ENCODE peak calls at places on chromosomes 2 and 18, in six cellular contexts. R is NCI-H187; G is NCI-H345; W is T-helper 1 cell; D is NCI-H1930; N is stimulated activated CD4-positive, alpha-beta T cell treated with anti-CD3 and anti-CD28 coated beads, Interleukin-2, amount 100 ng/mL, for 48 hours. C is an unnamed sample.

GRCh38 chr2:62576276-62576939 is 70.4 kb upstream of the TMEM17 start:
- DNase-seq in W (no peak), G (no peak), N (no peak), D (no peak), R (no peak), C (no peak)

GRCh38 chr2:137659616-137660015 is 304.7 kb upstream of the HNMT start:
- DNase-seq in N (no peak), W (no peak), R (no peak), D (no peak), G (peak), C (peak)

GRCh38 chr2:167844714-167845530 is 402.5 kb downstream of the STK39 start:
- DNase-seq in D (no peak), W (no peak), G (peak), N (no peak), R (no peak), C (peak)

GRCh38 chr2:200367155-200367554 is 60.7 kb downstream of the SPATS2L start:
- DNase-seq in D (no peak), G (no peak), R (no peak), W (no peak), N (no peak), C (no peak)

GRCh38 chr2:241073166-241074064 is 28.7 kb downstream of the MTERF4 start:
- DNase-seq in D (no peak), G (no peak), W (no peak), N (no peak), R (no peak), C (no peak)

GRCh38 chr2:30421551-30422436 is 25.3 kb upstream of the LCLAT1 start:
- DNase-seq in R (peak), N (no peak), W (no peak), G (peak), D (no peak), C (no peak)

GRCh38 chr2:3211256-3211970 is 166.2 kb downstream of the EIPR1 start:
- DNase-seq in D (no peak), W (no peak), R (no peak), G (no peak), N (no peak), C (no peak)

GRCh38 chr18:43533371-43533770 is 256.1 kb upstream of the SYT4 start:
- DNase-seq in W (no peak), D (no peak), N (no peak), G (no peak), R (no peak), C (no peak)

GRCh38 chr18:77114070-77114563 is 18.5 kb downstream of the MBP start:
- DNase-seq in G (no peak), W (no peak), D (no peak), N (no peak), R (no peak), C (no peak)

GRCh38 chr2:116645155-116645554 is 1169.3 kb upstream of the DDX18 start:
- DNase-seq in W (no peak), D (no peak), N (no peak), G (no peak), R (no peak), C (no peak)

GRCh38 chr18:7064346-7064745 is 53.3 kb downstream of the LAMA1 start:
- DNase-seq in D (no peak), N (no peak), G (no peak), W (no peak), R (no peak), C (no peak)

GRCh38 chr2:118940486-118941120 is 1.4 kb upstream of the MARCO start:
- DNase-seq in G (no peak), W (no peak), R (no peak), D (no peak), N (no peak), C (no peak)

GRCh38 chr2:219142329-219142728 is 18.3 kb downstream of the NHEJ1 start:
- DNase-seq in W (no peak), G (no peak), R (no peak), N (no peak), D (no peak), C (no peak)

GRCh38 chr2:127574656-127575055 is 39.2 kb downstream of the MYO7B start:
- DNase-seq in R (no peak), W (no peak), G (no peak), D (no peak), N (no peak), C (no peak)

GRCh38 chr2:61437170-61437569 is 33.7 kb downstream of the USP34 start:
- DNase-seq in D (no peak), G (no peak), N (no peak), R (no peak), W (no peak), C (no peak)

GRCh38 chr2:71831208-71831577 is 316.5 kb downstream of the CYP26B1 start:
- DNase-seq in R (no peak), D (no peak), W (no peak), G (no peak), N (no peak), C (no peak)

GRCh38 chr18:63564021-63564420 is 21.9 kb downstream of the SERPINB12 start:
- DNase-seq in G (no peak), D (no peak), N (no peak), R (no peak), W (no peak), C (no peak)

GRCh38 chr2:101616411-101616810 is 81.1 kb upstream of the MAP4K4 start:
- DNase-seq in W (no peak), D (no peak), N (no peak), R (no peak), G (no peak), C (no peak)

GRCh38 chr2:227884511-227884947 is 13.1 kb downstream of the DAW1 start:
- DNase-seq in R (no peak), D (no peak), G (peak), N (peak), W (peak), C (peak)

GRCh38 chr2:11155326-11156059 is at the start of gene SLC66A3:
- DNase-seq in W (peak), G (no peak), D (peak), R (peak), N (no peak), C (peak)

GRCh38 chr2:82007051-82007664 is 1702.6 kb upstream of the LRRTM1 start:
- DNase-seq in R (no peak), W (no peak), G (no peak), D (no peak), N (no peak), C (no peak)

GRCh38 chr2:226813148-226813701 is 13.6 kb upstream of the IRS1 start:
- DNase-seq in W (no peak), N (no peak), R (no peak), G (peak), D (no peak), C (peak)

GRCh38 chr2:47354817-47355653 is 47.9 kb upstream of the MSH2 start:
- DNase-seq in R (no peak), W (no peak), D (no peak), G (no peak), N (no peak), C (no peak)

GRCh38 chr2:143473206-143473605 is 344.0 kb downstream of the ARHGAP15 start:
- DNase-seq in R (no peak), N (no peak), W (no peak), D (no peak), G (no peak), C (no peak)

GRCh38 chr2:113876503-113877387 is 13.1 kb upstream of the ACTR3 start:
- DNase-seq in G (peak), N (peak), W (peak), D (no peak), R (no peak), C (peak)

GRCh38 chr2:169302364-169302763 is 60.0 kb downstream of the LRP2 start:
- DNase-seq in W (no peak), R (no peak), N (no peak), D (no peak), G (no peak), C (no peak)

GRCh38 chr2:189679224-189679623 is 4.8 kb downstream of the ANKAR start:
- DNase-seq in G (no peak), N (no peak), R (no peak), D (no peak), W (no peak), C (no peak)

GRCh38 chr2:38463752-38464151 is 86.7 kb upstream of the ATL2 start:
- DNase-seq in W (no peak), G (no peak), R (no peak), N (no peak), D (no peak), C (no peak)

GRCh38 chr18:22601481-22601880 is 183.8 kb upstream of the CTAGE1 start:
- DNase-seq in W (no peak), G (no peak), R (no peak), N (no peak), D (no peak), C (no peak)

GRCh38 chr18:49619792-49620191 is 57.9 kb downstream of the LIPG start:
- DNase-seq in N (no peak), D (no peak), R (no peak), W (no peak), G (no peak), C (no peak)

GRCh38 chr2:39504790-39505335 is 67.8 kb upstream of the MAP4K3 start:
- DNase-seq in G (no peak), W (no peak), D (no peak), N (no peak), R (no peak), C (no peak)